ENCODE peak calls at places on chromosomes 4 and X, in nine cellular contexts. One of them, this sample, is unnamed.

GRCh38 chr4:104418313-104418712 is 76.4 kb downstream of the CXXC4 start:
- DNase-seq in omental fat pad: no peak
- DNase-seq in fibroblast of pulmonary artery: no peak
- DNase-seq in AG10803: no peak
- DNase-seq in left ventricle myocardium inferior: no peak
- DNase-seq in progenitor cell of endocrine pancreas: no peak
- DNase-seq in cardiac fibroblast: no peak
- DNase-seq in astrocyte of the spinal cord: no peak
- DNase-seq in CD8-positive, alpha-beta T cell: no peak
- DNase-seq in this sample: peak

GRCh38 chr4:127997534-127998388 is 32.6 kb downstream of the ABHD18 start:
- DNase-seq in omental fat pad: no peak
- DNase-seq in fibroblast of pulmonary artery: peak
- DNase-seq in AG10803: peak
- DNase-seq in left ventricle myocardium inferior: no peak
- DNase-seq in progenitor cell of endocrine pancreas: no peak
- DNase-seq in cardiac fibroblast: peak
- DNase-seq in astrocyte of the spinal cord: peak
- DNase-seq in CD8-positive, alpha-beta T cell: no peak
- DNase-seq in this sample: peak

GRCh38 chrX:12890467-12890866 is 16.0 kb upstream of the TLR8 start:
- DNase-seq in omental fat pad: no peak
- DNase-seq in fibroblast of pulmonary artery: peak
- DNase-seq in AG10803: peak
- DNase-seq in left ventricle myocardium inferior: no peak
- DNase-seq in progenitor cell of endocrine pancreas: no peak
- DNase-seq in cardiac fibroblast: peak
- DNase-seq in astrocyte of the spinal cord: no peak
- DNase-seq in CD8-positive, alpha-beta T cell: no peak
- DNase-seq in this sample: no peak

GRCh38 chrX:20789103-20789502 is 522.4 kb upstream of the RPS6KA3 start:
- DNase-seq in omental fat pad: no peak
- DNase-seq in fibroblast of pulmonary artery: no peak
- DNase-seq in AG10803: no peak
- DNase-seq in left ventricle myocardium inferior: no peak
- DNase-seq in progenitor cell of endocrine pancreas: no peak
- DNase-seq in cardiac fibroblast: no peak
- DNase-seq in astrocyte of the spinal cord: no peak
- DNase-seq in CD8-positive, alpha-beta T cell: no peak
- DNase-seq in this sample: no peak

GRCh38 chr4:154807042-154807630 is 26.1 kb downstream of the RBM46 start:
- DNase-seq in omental fat pad: no peak
- DNase-seq in fibroblast of pulmonary artery: peak
- DNase-seq in AG10803: peak
- DNase-seq in left ventricle myocardium inferior: no peak
- DNase-seq in progenitor cell of endocrine pancreas: no peak
- DNase-seq in cardiac fibroblast: peak
- DNase-seq in astrocyte of the spinal cord: peak
- DNase-seq in CD8-positive, alpha-beta T cell: no peak
- DNase-seq in this sample: peak

GRCh38 chr4:186104114-186104894 is at the start of gene FAM149A:
- DNase-seq in omental fat pad: no peak
- DNase-seq in fibroblast of pulmonary artery: no peak
- DNase-seq in AG10803: no peak
- DNase-seq in left ventricle myocardium inferior: peak
- DNase-seq in progenitor cell of endocrine pancreas: peak
- DNase-seq in cardiac fibroblast: no peak
- DNase-seq in astrocyte of the spinal cord: no peak
- DNase-seq in CD8-positive, alpha-beta T cell: no peak
- DNase-seq in this sample: peak

GRCh38 chrX:19799319-19800182 is 87.8 kb downstream of the SH3KBP1 start:
- DNase-seq in omental fat pad: no peak
- DNase-seq in fibroblast of pulmonary artery: peak
- DNase-seq in AG10803: peak
- DNase-seq in left ventricle myocardium inferior: no peak
- DNase-seq in progenitor cell of endocrine pancreas: no peak
- DNase-seq in cardiac fibroblast: peak
- DNase-seq in astrocyte of the spinal cord: peak
- DNase-seq in CD8-positive, alpha-beta T cell: no peak
- DNase-seq in this sample: no peak

GRCh38 chr4:159178147-159178541 is 75.3 kb downstream of the RAPGEF2 start:
- DNase-seq in omental fat pad: no peak
- DNase-seq in fibroblast of pulmonary artery: peak
- DNase-seq in AG10803: peak
- DNase-seq in left ventricle myocardium inferior: no peak
- DNase-seq in progenitor cell of endocrine pancreas: no peak
- DNase-seq in cardiac fibroblast: peak
- DNase-seq in astrocyte of the spinal cord: peak
- DNase-seq in CD8-positive, alpha-beta T cell: no peak
- DNase-seq in this sample: peak

GRCh38 chr4:102828497-102828808 is 1.1 kb upstream of the UBE2D3 start:
- DNase-seq in omental fat pad: no peak
- DNase-seq in fibroblast of pulmonary artery: no peak
- DNase-seq in AG10803: no peak
- DNase-seq in left ventricle myocardium inferior: no peak
- DNase-seq in progenitor cell of endocrine pancreas: no peak
- DNase-seq in cardiac fibroblast: peak
- DNase-seq in astrocyte of the spinal cord: no peak
- DNase-seq in CD8-positive, alpha-beta T cell: no peak
- DNase-seq in this sample: no peak

GRCh38 chrX:31600823-31601222 is 529.0 kb upstream of the FTHL17 start:
- DNase-seq in omental fat pad: no peak
- DNase-seq in fibroblast of pulmonary artery: no peak
- DNase-seq in AG10803: no peak
- DNase-seq in left ventricle myocardium inferior: no peak
- DNase-seq in progenitor cell of endocrine pancreas: no peak
- DNase-seq in cardiac fibroblast: no peak
- DNase-seq in astrocyte of the spinal cord: no peak
- DNase-seq in CD8-positive, alpha-beta T cell: no peak
- DNase-seq in this sample: no peak

GRCh38 chr4:89305712-89306437 is 1.7 kb downstream of the GPRIN3 start:
- DNase-seq in omental fat pad: no peak
- DNase-seq in fibroblast of pulmonary artery: peak
- DNase-seq in AG10803: peak
- DNase-seq in left ventricle myocardium inferior: no peak
- DNase-seq in progenitor cell of endocrine pancreas: no peak
- DNase-seq in cardiac fibroblast: peak
- DNase-seq in astrocyte of the spinal cord: peak
- DNase-seq in CD8-positive, alpha-beta T cell: no peak
- DNase-seq in this sample: peak

GRCh38 chr4:3251691-3252479 is 2.9 kb downstream of the MSANTD1 start:
- DNase-seq in omental fat pad: no peak
- DNase-seq in fibroblast of pulmonary artery: no peak
- DNase-seq in AG10803: no peak
- DNase-seq in left ventricle myocardium inferior: peak
- DNase-seq in progenitor cell of endocrine pancreas: no peak
- DNase-seq in cardiac fibroblast: no peak
- DNase-seq in astrocyte of the spinal cord: no peak
- DNase-seq in CD8-positive, alpha-beta T cell: no peak
- DNase-seq in this sample: no peak

GRCh38 chrX:72236841-72237240 is 2.0 kb downstream of the ERCC6L start:
- DNase-seq in omental fat pad: no peak
- DNase-seq in fibroblast of pulmonary artery: no peak
- DNase-seq in AG10803: no peak
- DNase-seq in left ventricle myocardium inferior: no peak
- DNase-seq in progenitor cell of endocrine pancreas: no peak
- DNase-seq in cardiac fibroblast: no peak
- DNase-seq in astrocyte of the spinal cord: no peak
- DNase-seq in CD8-positive, alpha-beta T cell: no peak
- DNase-seq in this sample: no peak

GRCh38 chrX:43504394-43504793 is 151.7 kb upstream of the MAOA start:
- DNase-seq in omental fat pad: no peak
- DNase-seq in fibroblast of pulmonary artery: no peak
- DNase-seq in AG10803: no peak
- DNase-seq in left ventricle myocardium inferior: no peak
- DNase-seq in progenitor cell of endocrine pancreas: no peak
- DNase-seq in cardiac fibroblast: no peak
- DNase-seq in astrocyte of the spinal cord: no peak
- DNase-seq in CD8-positive, alpha-beta T cell: no peak
- DNase-seq in this sample: peak

GRCh38 chr4:42309571-42310260 is 87.6 kb upstream of the SHISA3 start:
- DNase-seq in omental fat pad: no peak
- DNase-seq in fibroblast of pulmonary artery: no peak
- DNase-seq in AG10803: no peak
- DNase-seq in left ventricle myocardium inferior: no peak
- DNase-seq in progenitor cell of endocrine pancreas: no peak
- DNase-seq in cardiac fibroblast: no peak
- DNase-seq in astrocyte of the spinal cord: no peak
- DNase-seq in CD8-positive, alpha-beta T cell: no peak
- DNase-seq in this sample: no peak

GRCh38 chr4:42313872-42314271 is 83.4 kb upstream of the SHISA3 start:
- DNase-seq in omental fat pad: no peak
- DNase-seq in fibroblast of pulmonary artery: no peak
- DNase-seq in AG10803: no peak
- DNase-seq in left ventricle myocardium inferior: no peak
- DNase-seq in progenitor cell of endocrine pancreas: no peak
- DNase-seq in cardiac fibroblast: no peak
- DNase-seq in astrocyte of the spinal cord: no peak
- DNase-seq in CD8-positive, alpha-beta T cell: no peak
- DNase-seq in this sample: no peak

GRCh38 chr4:42320822-42321388 is 76.4 kb upstream of the SHISA3 start:
- DNase-seq in omental fat pad: no peak
- DNase-seq in fibroblast of pulmonary artery: no peak
- DNase-seq in AG10803: no peak
- DNase-seq in left ventricle myocardium inferior: no peak
- DNase-seq in progenitor cell of endocrine pancreas: no peak
- DNase-seq in cardiac fibroblast: no peak
- DNase-seq in astrocyte of the spinal cord: no peak
- DNase-seq in CD8-positive, alpha-beta T cell: no peak
- DNase-seq in this sample: no peak

GRCh38 chr4:42310343-42310742 is 86.9 kb upstream of the SHISA3 start:
- DNase-seq in omental fat pad: no peak
- DNase-seq in fibroblast of pulmonary artery: no peak
- DNase-seq in AG10803: no peak
- DNase-seq in left ventricle myocardium inferior: no peak
- DNase-seq in progenitor cell of endocrine pancreas: no peak
- DNase-seq in cardiac fibroblast: no peak
- DNase-seq in astrocyte of the spinal cord: no peak
- DNase-seq in CD8-positive, alpha-beta T cell: no peak
- DNase-seq in this sample: no peak

GRCh38 chr4:42315231-42315630 is 82.1 kb upstream of the SHISA3 start:
- DNase-seq in omental fat pad: no peak
- DNase-seq in fibroblast of pulmonary artery: no peak
- DNase-seq in AG10803: no peak
- DNase-seq in left ventricle myocardium inferior: no peak
- DNase-seq in progenitor cell of endocrine pancreas: no peak
- DNase-seq in cardiac fibroblast: no peak
- DNase-seq in astrocyte of the spinal cord: no peak
- DNase-seq in CD8-positive, alpha-beta T cell: no peak
- DNase-seq in this sample: no peak
- TF ChIP-seq CTCF in omental fat pad: no peak
- TF ChIP-seq CTCF in fibroblast of pulmonary artery: no peak
- TF ChIP-seq CTCF in AG10803: no peak
- TF ChIP-seq CTCF in left ventricle myocardium inferior: no peak
- TF ChIP-seq CTCF in progenitor cell of endocrine pancreas: no peak
- TF ChIP-seq CTCF in cardiac fibroblast: no peak
- TF ChIP-seq CTCF in astrocyte of the spinal cord: no peak
- TF ChIP-seq CTCF in CD8-positive, alpha-beta T cell: no peak
- TF ChIP-seq CTCF in this sample: no peak

DNA sequence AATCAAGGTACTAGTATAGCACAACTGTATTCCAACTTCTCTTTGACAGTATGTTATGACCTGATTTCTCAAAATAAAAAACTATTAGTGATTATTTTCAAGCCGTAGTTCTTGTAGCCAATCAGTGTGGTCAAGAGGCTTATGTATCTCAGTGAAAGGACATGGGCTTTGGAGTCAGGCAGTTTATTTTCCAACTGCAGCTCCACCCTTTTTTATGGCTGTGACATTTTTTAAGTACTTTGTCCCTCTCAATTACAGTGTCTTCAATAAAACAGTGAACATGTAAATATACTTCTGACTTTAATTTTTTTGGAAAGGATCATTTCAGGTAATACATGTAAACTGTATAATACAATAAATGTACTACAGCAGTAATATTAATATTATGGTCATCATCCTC is 30.0 kb downstream of the HTN1 start:
- DNase-seq in omental fat pad: no peak
- DNase-seq in fibroblast of pulmonary artery: no peak
- DNase-seq in AG10803: no peak
- DNase-seq in left ventricle myocardium inferior: no peak
- DNase-seq in progenitor cell of endocrine pancreas: no peak
- DNase-seq in cardiac fibroblast: no peak
- DNase-seq in astrocyte of the spinal cord: no peak
- DNase-seq in CD8-positive, alpha-beta T cell: no peak
- DNase-seq in this sample: no peak
- TF ChIP-seq CTCF in omental fat pad: no peak
- TF ChIP-seq CTCF in fibroblast of pulmonary artery: no peak
- TF ChIP-seq CTCF in AG10803: no peak
- TF ChIP-seq CTCF in left ventricle myocardium inferior: no peak
- TF ChIP-seq CTCF in progenitor cell of endocrine pancreas: no peak
- TF ChIP-seq CTCF in cardiac fibroblast: no peak
- TF ChIP-seq CTCF in astrocyte of the spinal cord: no peak
- TF ChIP-seq CTCF in CD8-positive, alpha-beta T cell: no peak
- TF ChIP-seq CTCF in this sample: no peak

GRCh38 chrX:105463483-105463882 is 243.0 kb upstream of the TEX13A start:
- DNase-seq in omental fat pad: no peak
- DNase-seq in fibroblast of pulmonary artery: peak
- DNase-seq in AG10803: no peak
- DNase-seq in left ventricle myocardium inferior: no peak
- DNase-seq in progenitor cell of endocrine pancreas: no peak
- DNase-seq in cardiac fibroblast: peak
- DNase-seq in astrocyte of the spinal cord: no peak
- DNase-seq in CD8-positive, alpha-beta T cell: no peak
- DNase-seq in this sample: peak

GRCh38 chrX:105462191-105462590 is 241.7 kb upstream of the TEX13A start:
- DNase-seq in omental fat pad: no peak
- DNase-seq in fibroblast of pulmonary artery: peak
- DNase-seq in AG10803: peak
- DNase-seq in left ventricle myocardium inferior: no peak
- DNase-seq in progenitor cell of endocrine pancreas: no peak
- DNase-seq in cardiac fibroblast: peak
- DNase-seq in astrocyte of the spinal cord: no peak
- DNase-seq in CD8-positive, alpha-beta T cell: no peak
- DNase-seq in this sample: no peak

GRCh38 chrX:105458846-105459245 is 238.4 kb upstream of the TEX13A start:
- DNase-seq in omental fat pad: no peak
- DNase-seq in fibroblast of pulmonary artery: no peak
- DNase-seq in AG10803: no peak
- DNase-seq in left ventricle myocardium inferior: no peak
- DNase-seq in progenitor cell of endocrine pancreas: no peak
- DNase-seq in cardiac fibroblast: no peak
- DNase-seq in astrocyte of the spinal cord: peak
- DNase-seq in CD8-positive, alpha-beta T cell: no peak
- DNase-seq in this sample: no peak

GRCh38 chrX:105461013-105461412 is 240.5 kb upstream of the TEX13A start:
- DNase-seq in omental fat pad: no peak
- DNase-seq in fibroblast of pulmonary artery: no peak
- DNase-seq in AG10803: no peak
- DNase-seq in left ventricle myocardium inferior: no peak
- DNase-seq in progenitor cell of endocrine pancreas: no peak
- DNase-seq in cardiac fibroblast: no peak
- DNase-seq in astrocyte of the spinal cord: no peak
- DNase-seq in CD8-positive, alpha-beta T cell: no peak
- DNase-seq in this sample: peak

GRCh38 chrX:105460366-105460765 is 239.9 kb upstream of the TEX13A start:
- DNase-seq in omental fat pad: no peak
- DNase-seq in fibroblast of pulmonary artery: peak
- DNase-seq in AG10803: peak
- DNase-seq in left ventricle myocardium inferior: no peak
- DNase-seq in progenitor cell of endocrine pancreas: no peak
- DNase-seq in cardiac fibroblast: peak
- DNase-seq in astrocyte of the spinal cord: peak
- DNase-seq in CD8-positive, alpha-beta T cell: no peak
- DNase-seq in this sample: peak
- TF ChIP-seq CTCF in omental fat pad: no peak
- TF ChIP-seq CTCF in fibroblast of pulmonary artery: no peak
- TF ChIP-seq CTCF in AG10803: no peak
- TF ChIP-seq CTCF in left ventricle myocardium inferior: no peak
- TF ChIP-seq CTCF in progenitor cell of endocrine pancreas: no peak
- TF ChIP-seq CTCF in cardiac fibroblast: no peak
- TF ChIP-seq CTCF in astrocyte of the spinal cord: no peak
- TF ChIP-seq CTCF in CD8-positive, alpha-beta T cell: no peak
- TF ChIP-seq CTCF in this sample: no peak

GRCh38 chr4:83558059-83558648 is 22.2 kb downstream of the GPAT3 start:
- DNase-seq in omental fat pad: no peak
- DNase-seq in fibroblast of pulmonary artery: no peak
- DNase-seq in AG10803: no peak
- DNase-seq in left ventricle myocardium inferior: no peak
- DNase-seq in progenitor cell of endocrine pancreas: no peak
- DNase-seq in cardiac fibroblast: no peak
- DNase-seq in astrocyte of the spinal cord: no peak
- DNase-seq in CD8-positive, alpha-beta T cell: no peak
- DNase-seq in this sample: no peak
- TF ChIP-seq CTCF in omental fat pad: no peak
- TF ChIP-seq CTCF in fibroblast of pulmonary artery: no peak
- TF ChIP-seq CTCF in AG10803: no peak
- TF ChIP-seq CTCF in left ventricle myocardium inferior: no peak
- TF ChIP-seq CTCF in progenitor cell of endocrine pancreas: no peak
- TF ChIP-seq CTCF in cardiac fibroblast: no peak
- TF ChIP-seq CTCF in astrocyte of the spinal cord: no peak
- TF ChIP-seq CTCF in CD8-positive, alpha-beta T cell: no peak
- TF ChIP-seq CTCF in this sample: no peak

This sample was measured in MCF 10A.